ENCODE peak calls at places on chromosomes 7 and 10, in five cellular contexts. E, M, D, Z and Y are unnamed samples.

GRCh38 chr10:7054915-7055314 is 355.9 kb downstream of the SFMBT2 start:
- DNase-seq in E (no peak), M (no peak), D (no peak), Z (no peak), Y (no peak)

GRCh38 chr10:31709028-31709427 is 219.6 kb downstream of the ARHGAP12 start:
- DNase-seq in E (no peak), M (no peak), D (no peak), Z (no peak), Y (no peak)

GRCh38 chr7:20219446-20220292 is 2.5 kb upstream of the MACC1 start:
- DNase-seq in E (no peak), M (no peak), D (peak; percentile 2), Z (no peak), Y (no peak)

GRCh38 chr7:41752615-41753014 is 49.7 kb upstream of the INHBA start:
- DNase-seq in E (no peak), M (no peak), D (no peak), Z (no peak), Y (no peak)

GRCh38 chr10:51176976-51177690 is 102.8 kb downstream of the PRKG1 start:
- DNase-seq in E (no peak), M (peak; percentile 66), D (no peak), Z (no peak), Y (no peak)

GRCh38 chr7:41956712-41957111 is 253.8 kb upstream of the INHBA start:
- DNase-seq in E (no peak), M (no peak), D (no peak), Z (no peak), Y (no peak)

GRCh38 chr10:110735620-110736027 is 91.5 kb downstream of the RBM20 start:
- DNase-seq in E (no peak), M (no peak), D (no peak), Z (no peak), Y (no peak)

GRCh38 chr10:86295351-86295750 is 71.2 kb downstream of the GRID1 start:
- DNase-seq in E (no peak), M (no peak), D (no peak), Z (no peak), Y (no peak)

GRCh38 chr10:96548589-96548988 is 34.9 kb upstream of the TLL2 start:
- DNase-seq in E (no peak), M (no peak), D (no peak), Z (no peak), Y (no peak)

GRCh38 chr10:103232772-103233488 is 12.8 kb upstream of the RPEL1 start:
- DNase-seq in E (no peak), M (no peak), D (no peak), Z (no peak), Y (no peak)

GRCh38 chr10:62243647-62243997 is 25.0 kb downstream of the RTKN2 start:
- DNase-seq in E (no peak), M (no peak), D (no peak), Z (no peak), Y (no peak)

GRCh38 chr10:131109746-131110145 is 201.8 kb downstream of the TCERG1L start:
- DNase-seq in E (no peak), M (no peak), D (no peak), Z (no peak), Y (no peak)

GRCh38 chr7:158075633-158076001 is 512.0 kb downstream of the PTPRN2 start:
- DNase-seq in E (no peak), M (no peak), D (peak; percentile 15), Z (no peak), Y (peak; percentile 64)

GRCh38 chr10:116708386-116708785 is 34.0 kb downstream of the HSPA12A start:
- DNase-seq in E (no peak), M (no peak), D (no peak), Z (no peak), Y (no peak)

GRCh38 chr10:3036155-3036554 is 31.2 kb upstream of the PFKP start:
- DNase-seq in E (no peak), M (no peak), D (no peak), Z (no peak), Y (no peak)

GRCh38 chr7:133036290-133036689 is 45.6 kb downstream of the CHCHD3 start:
- DNase-seq in E (no peak), M (no peak), D (no peak), Z (no peak), Y (no peak)

GRCh38 chr7:36171503-36171902 is 18.4 kb downstream of the EEPD1 start:
- DNase-seq in E (no peak), M (no peak), D (no peak), Z (no peak), Y (no peak)

GRCh38 chr7:96311967-96312366 is 9.9 kb downstream of the SLC25A13 start:
- DNase-seq in E (no peak), M (no peak), D (no peak), Z (no peak), Y (peak; percentile 72)

GRCh38 chr10:133131754-133132710 is 28.0 kb upstream of the KNDC1 start:
- DNase-seq in E (no peak), M (no peak), D (no peak), Z (no peak), Y (no peak)